ENCODE peak calls at places on chromosomes 13 and 19, in six cellular contexts. D is cardiac fibroblast, X is endodermal cell, Y is WERI-Rb-1, H is mammary epithelial cell, C is heart right ventricle. W is an unnamed sample.
A peak's percentile ranks its signal among the peaks of the same experiment; 100 is the strongest.

GRCh38 chr19:8445488-8446001 is 770 bp downstream of the HNRNPM start:
- DNase-seq in X (peak; percentile 67), C (peak; percentile 69), Y (peak; percentile 65), H (peak; percentile 52), D (peak; percentile 45), W (peak; percentile 60)

GRCh38 chr13:57784633-57785032 is 153.1 kb downstream of the PCDH17 start:
- DNase-seq in D (no peak), C (no peak), H (no peak), Y (no peak), X (no peak), W (no peak)

GRCh38 chr13:102812616-102813287 is 13.8 kb downstream of the BIVM start:
- DNase-seq in H (no peak), D (peak; percentile 36), C (no peak), Y (no peak), X (no peak), W (no peak)

GRCh38 chr19:48638831-48639381 is 1.7 kb upstream of the DBP start:
- DNase-seq in H (no peak), X (peak; percentile 89), Y (no peak), D (no peak), C (peak; percentile 29), W (no peak)

GRCh38 chr19:29715695-29716581 is 877 bp upstream of the C19orf12 start:
- DNase-seq in H (no peak), C (no peak), Y (no peak), X (no peak), D (peak; percentile 22), W (no peak)

GRCh38 chr13:48334534-48335127 is 31.1 kb downstream of the RB1 start:
- DNase-seq in H (peak; percentile 17), X (no peak), D (peak; percentile 62), Y (no peak), C (no peak), W (no peak)

GRCh38 chr19:18300930-18301717 is 19.7 kb upstream of the JUND start:
- DNase-seq in H (peak; percentile 24), X (peak; percentile 54), D (peak; percentile 65), Y (no peak), C (peak; percentile 84), W (no peak)

GRCh38 chr19:11921852-11922495 is 2.9 kb upstream of the ZNF700 start:
- DNase-seq in D (peak; percentile 59), X (no peak), H (no peak), Y (no peak), C (no peak), W (no peak)

GRCh38 chr13:29923554-29924481 is 73.4 kb upstream of the UBL3 start:
- DNase-seq in X (peak; percentile 93), D (peak; percentile 93), Y (peak; percentile 7), C (peak; percentile 42), H (peak; percentile 97), W (peak; percentile 38)

GRCh38 chr13:59842507-59842906 is 321.2 kb downstream of the DIAPH3 start:
- DNase-seq in H (no peak), X (no peak), Y (no peak), C (no peak), D (no peak), W (no peak)

GRCh38 chr13:86882835-86883234 is 788.3 kb upstream of the SLITRK5 start:
- DNase-seq in Y (no peak), D (no peak), X (no peak), C (peak; percentile 4), H (no peak), W (no peak)

GRCh38 chr13:80215368-80215767 is 125.6 kb downstream of the SPRY2 start:
- DNase-seq in X (no peak), Y (no peak), D (peak; percentile 20), C (no peak), H (no peak), W (no peak)

GRCh38 chr13:74229242-74229641 is 95.0 kb upstream of the KLF12 start:
- DNase-seq in Y (no peak), D (no peak), H (peak; percentile 20), C (no peak), X (no peak), W (no peak)

GRCh38 chr19:43936219-43936618 is 1.1 kb upstream of the ZNF45 start:
- DNase-seq in C (no peak), X (no peak), D (no peak), H (peak; percentile 11), Y (no peak), W (no peak)

GRCh38 chr19:32291876-32292275 is 53.5 kb upstream of the ZNF507 start:
- DNase-seq in C (no peak), Y (no peak), H (no peak), X (no peak), D (no peak), W (no peak)

GRCh38 chr19:57389730-57390598 is at the start of gene ZNF548:
- DNase-seq in C (peak; percentile 97), H (peak; percentile 96), X (peak; percentile 99), D (peak; percentile 99), Y (peak; percentile 98), W (peak; percentile 97)

GRCh38 chr13:31824705-31825512 is 85.6 kb downstream of the RXFP2 start:
- DNase-seq in X (peak; percentile 48), Y (no peak), C (peak; percentile 37), H (no peak), D (peak; percentile 55), W (peak; percentile 26)

GRCh38 chr13:90956036-90956435 is 391.5 kb upstream of the MIR17HG start:
- DNase-seq in H (no peak), Y (no peak), D (no peak), X (no peak), C (no peak), W (no peak)

GRCh38 chr19:48090281-48090802 is 20.3 kb downstream of the PLA2G4C start:
- DNase-seq in Y (no peak), D (no peak), C (no peak), X (no peak), H (no peak), W (no peak)

GRCh38 chr13:33276581-33276980 is 9.0 kb downstream of the STARD13 start:
- DNase-seq in X (no peak), H (no peak), D (peak; percentile 80), Y (no peak), C (no peak), W (no peak)

GRCh38 chr19:49588370-49589122 is 2.4 kb upstream of the PRR12 start:
- DNase-seq in C (no peak), X (no peak), Y (peak; percentile 25), D (no peak), H (no peak), W (no peak)

GRCh38 chr19:10670876-10671804 is 17.0 kb downstream of the ILF3 start:
- DNase-seq in H (no peak), D (no peak), X (no peak), C (no peak), Y (no peak), W (no peak)
- TF ChIP-seq CTCF in H (no peak), D (no peak), X (no peak), C (no peak), Y (no peak), W (no peak)

DNA sequence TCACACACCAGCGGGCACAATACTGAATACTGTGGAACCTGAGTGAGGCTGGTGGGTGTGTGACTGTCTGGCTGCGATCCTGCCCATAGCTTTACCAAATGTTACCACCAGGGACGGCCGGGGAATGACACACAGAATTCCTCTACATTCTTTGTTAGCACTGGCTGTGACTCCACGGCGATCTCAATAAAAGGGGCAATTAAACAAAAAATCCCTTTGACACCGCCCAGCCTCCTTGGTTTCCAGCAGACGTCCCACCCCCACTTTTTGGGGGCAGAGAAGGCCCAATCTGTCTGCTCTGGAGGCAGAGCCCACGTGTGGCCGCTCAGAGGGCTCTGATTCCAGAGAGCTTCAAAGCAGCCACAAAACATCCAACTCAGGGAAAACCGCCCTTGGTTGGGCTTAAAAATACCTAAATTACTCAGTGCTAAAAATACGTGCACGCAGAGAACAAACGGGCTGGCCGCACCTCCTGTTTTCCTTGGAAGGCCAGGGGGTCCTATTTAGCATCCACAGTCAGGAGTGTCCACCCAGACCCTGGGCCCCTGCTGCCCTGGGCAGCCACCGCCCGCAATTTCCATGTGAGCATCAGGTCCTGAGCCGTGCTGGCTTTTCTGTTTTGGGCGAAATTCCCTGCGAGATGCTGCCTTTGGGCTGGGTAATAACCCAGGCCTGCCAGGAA is 47.8 kb downstream of the GADD45B start:
- DNase-seq in Y (no peak), C (no peak), X (no peak), H (no peak), D (no peak), W (no peak)
- TF ChIP-seq CTCF in Y (no peak), C (no peak), X (peak; percentile 58), H (peak; percentile 29), D (peak; percentile 51), W (no peak)

GRCh38 chr19:13865578-13866462 is 11.1 kb upstream of the NANOS3 start:
- DNase-seq in C (no peak), H (no peak), Y (peak; percentile 59), X (no peak), D (no peak), W (no peak)
- TF ChIP-seq CTCF in C (no peak), H (no peak), Y (no peak), X (peak; percentile 24), D (no peak), W (no peak)

GRCh38 chr13:84430441-84430840 is 548.2 kb upstream of the SLITRK1 start:
- DNase-seq in H (no peak), Y (no peak), D (peak; percentile 2), X (no peak), C (no peak), W (no peak)

GRCh38 chr13:84430015-84430414 is 547.7 kb upstream of the SLITRK1 start:
- DNase-seq in C (no peak), X (no peak), D (peak; percentile 13), H (peak; percentile 5), Y (no peak), W (no peak)

GRCh38 chr13:84431646-84432045 is 549.4 kb upstream of the SLITRK1 start:
- DNase-seq in Y (no peak), H (peak; percentile 10), D (peak; percentile 3), X (no peak), C (no peak), W (no peak)

GRCh38 chr13:84433024-84433423 is 550.8 kb upstream of the SLITRK1 start:
- DNase-seq in D (peak; percentile 22), X (no peak), C (no peak), H (no peak), Y (no peak), W (no peak)
- TF ChIP-seq CTCF in D (no peak), X (no peak), C (no peak), H (no peak), Y (no peak), W (no peak)

GRCh38 chr19:39846176-39846677 is at the start of gene FBL:
- DNase-seq in D (peak; percentile 93), X (peak; percentile 96), C (peak; percentile 94), H (peak; percentile 87), Y (peak; percentile 96), W (peak; percentile 99)

GRCh38 chr19:39845172-39845571 is 1.0 kb downstream of the FBL start:
- DNase-seq in C (no peak), X (no peak), D (no peak), H (peak; percentile 3), Y (no peak), W (no peak)

GRCh38 chr19:39846678-39847486 is 703 bp upstream of the FBL start:
- DNase-seq in H (no peak), Y (peak; percentile 44), X (peak; percentile 76), D (peak; percentile 14), C (no peak), W (no peak)

GRCh38 chr19:39843919-39844793 is 2.0 kb downstream of the FBL start:
- DNase-seq in Y (no peak), C (no peak), H (peak; percentile 25), D (peak; percentile 70), X (no peak), W (no peak)

GRCh38 chr19:39845621-39846175 is 481 bp downstream of the FBL start:
- DNase-seq in H (peak; percentile 30), X (no peak), Y (peak; percentile 88), D (peak; percentile 32), C (no peak), W (peak; percentile 24)
- TF ChIP-seq CTCF in H (no peak), X (no peak), Y (peak; percentile 18), D (peak; percentile 23), C (no peak), W (no peak)